ENCODE peak calls at places on chromosomes 4 and X, in five cellular contexts. F is neural progenitor cell, C is GM12878, V is DND-41, H is GM23248. Z is an unnamed sample.

GRCh38 chr4:57588557-57588956 is 478.4 kb upstream of the IGFBP7 start:
- DNase-seq in F (no peak), C (no peak), V (no peak), H (no peak), Z (no peak)

GRCh38 chrX:54825716-54826428 is 18.3 kb downstream of the MAGED2 start:
- DNase-seq in F (no peak), C (no peak), V (no peak), H (peak), Z (peak)

GRCh38 chr4:128349921-128350320 is 62.3 kb upstream of the PGRMC2 start:
- DNase-seq in F (no peak), C (no peak), V (no peak), H (peak), Z (no peak)

GRCh38 chr4:3532714-3533336 is 603 bp upstream of the LRPAP1 start:
- DNase-seq in F (peak), C (no peak), V (no peak), H (peak), Z (no peak)

GRCh38 chr4:5462896-5463295 is 245.5 kb downstream of the EVC2 start:
- DNase-seq in F (no peak), C (no peak), V (no peak), H (no peak), Z (no peak)

GRCh38 chr4:42339935-42340406 is 57.3 kb upstream of the SHISA3 start:
- DNase-seq in F (peak), C (no peak), V (no peak), H (peak), Z (no peak)

GRCh38 chr4:176319237-176319703 is 496 bp upstream of the SPCS3 start:
- DNase-seq in F (no peak), C (no peak), V (no peak), H (no peak), Z (no peak)

GRCh38 chr4:3486556-3487270 is 23.6 kb downstream of the DOK7 start:
- DNase-seq in F (peak), C (no peak), V (no peak), H (no peak), Z (peak)

GRCh38 chr4:185115827-185116232 is 27.2 kb upstream of the SLC25A4 start:
- DNase-seq in F (peak), C (no peak), V (peak), H (peak), Z (no peak)

GRCh38 chr4:42366959-42367358 is 30.3 kb upstream of the SHISA3 start:
- DNase-seq in F (no peak), C (no peak), V (no peak), H (no peak), Z (no peak)

GRCh38 chrX:133985164-133986007 is at the start of gene GPC3:
- DNase-seq in F (peak), C (no peak), V (peak), H (no peak), Z (no peak)

GRCh38 chrX:23749129-23749528 is 6.1 kb upstream of the ACOT9 start:
- DNase-seq in F (no peak), C (no peak), V (no peak), H (no peak), Z (no peak)

GRCh38 chrX:31336419-31336818 is 264.6 kb upstream of the FTHL17 start:
- DNase-seq in F (no peak), C (no peak), V (no peak), H (no peak), Z (no peak)

GRCh38 chr4:103150677-103151076 is 47.5 kb downstream of the CENPE start:
- DNase-seq in F (no peak), C (no peak), V (no peak), H (peak), Z (no peak)

GRCh38 chrX:103688949-103689348 is 2.5 kb upstream of the MORF4L2 start:
- DNase-seq in F (peak), C (no peak), V (peak), H (peak), Z (peak)

GRCh38 chrX:74923942-74924448 is 1.3 kb downstream of the NEXMIF start:
- DNase-seq in F (peak), C (no peak), V (no peak), H (peak), Z (no peak)

GRCh38 chr4:48346594-48346993 is 5.3 kb downstream of the SLAIN2 start:
- DNase-seq in F (no peak), C (no peak), V (no peak), H (peak), Z (no peak)

GRCh38 chrX:28670074-28670473 is 82.8 kb downstream of the IL1RAPL1 start:
- DNase-seq in F (no peak), C (no peak), V (no peak), H (no peak), Z (no peak)

GRCh38 chrX:74505437-74505836 is 84.1 kb downstream of the SLC16A2 start:
- DNase-seq in F (peak), C (no peak), V (no peak), H (no peak), Z (no peak)

GRCh38 chr4:8600266-8600665 is 7.7 kb downstream of the CPZ start:
- DNase-seq in F (no peak), C (no peak), V (no peak), H (no peak), Z (no peak)

GRCh38 chr4:175290401-175290800 is 372.2 kb downstream of the ADAM29 start:
- DNase-seq in F (no peak), C (no peak), V (no peak), H (no peak), Z (no peak)

GRCh38 chr4:144575181-144575580 is 70.8 kb upstream of the HHIP start:
- DNase-seq in F (no peak), C (no peak), V (no peak), H (peak), Z (no peak)

GRCh38 chr4:153197301-153197700 is 6.9 kb upstream of the TRIM2 start:
- DNase-seq in F (no peak), C (no peak), V (no peak), H (no peak), Z (no peak)

GRCh38 chrX:43618376-43619205 is 37.5 kb upstream of the MAOA start:
- DNase-seq in F (peak), C (no peak), V (no peak), H (no peak), Z (no peak)

GRCh38 chrX:53093177-53093655 is 726 bp upstream of the KANTR start:
- DNase-seq in F (peak), C (no peak), V (peak), H (peak), Z (peak)

GRCh38 chr4:74942251-74942917 is 9.5 kb downstream of the PARM1 start:
- DNase-seq in F (no peak), C (no peak), V (no peak), H (no peak), Z (no peak)

GRCh38 chr4:101086801-101087586 is 260.3 kb downstream of the PPP3CA start:
- DNase-seq in F (peak), C (no peak), V (no peak), H (no peak), Z (no peak)

GRCh38 chrX:74225111-74225510 is 78.9 kb upstream of the ZCCHC13 start:
- DNase-seq in F (no peak), C (no peak), V (no peak), H (no peak), Z (no peak)

GRCh38 chrX:137547291-137547690 is 18.6 kb upstream of the ZIC3 start:
- DNase-seq in F (peak), C (no peak), V (no peak), H (no peak), Z (no peak)
- TF ChIP-seq EZH2 in F (peak), C (no peak), V (no peak), H (no peak), Z (no peak)

GRCh38 chr4:173529505-173530325 is at the start of gene HAND2:
- DNase-seq in F (peak), C (no peak), V (no peak), H (peak), Z (no peak)
- TF ChIP-seq EZH2 in F (no peak), C (no peak), V (no peak), H (no peak), Z (no peak)

GRCh38 chr4:94758700-94759399 is 1.1 kb downstream of the BMPR1B start:
- DNase-seq in F (peak), C (no peak), V (no peak), H (peak), Z (no peak)
- TF ChIP-seq EZH2 in F (peak), C (no peak), V (no peak), H (no peak), Z (no peak)

DNA sequence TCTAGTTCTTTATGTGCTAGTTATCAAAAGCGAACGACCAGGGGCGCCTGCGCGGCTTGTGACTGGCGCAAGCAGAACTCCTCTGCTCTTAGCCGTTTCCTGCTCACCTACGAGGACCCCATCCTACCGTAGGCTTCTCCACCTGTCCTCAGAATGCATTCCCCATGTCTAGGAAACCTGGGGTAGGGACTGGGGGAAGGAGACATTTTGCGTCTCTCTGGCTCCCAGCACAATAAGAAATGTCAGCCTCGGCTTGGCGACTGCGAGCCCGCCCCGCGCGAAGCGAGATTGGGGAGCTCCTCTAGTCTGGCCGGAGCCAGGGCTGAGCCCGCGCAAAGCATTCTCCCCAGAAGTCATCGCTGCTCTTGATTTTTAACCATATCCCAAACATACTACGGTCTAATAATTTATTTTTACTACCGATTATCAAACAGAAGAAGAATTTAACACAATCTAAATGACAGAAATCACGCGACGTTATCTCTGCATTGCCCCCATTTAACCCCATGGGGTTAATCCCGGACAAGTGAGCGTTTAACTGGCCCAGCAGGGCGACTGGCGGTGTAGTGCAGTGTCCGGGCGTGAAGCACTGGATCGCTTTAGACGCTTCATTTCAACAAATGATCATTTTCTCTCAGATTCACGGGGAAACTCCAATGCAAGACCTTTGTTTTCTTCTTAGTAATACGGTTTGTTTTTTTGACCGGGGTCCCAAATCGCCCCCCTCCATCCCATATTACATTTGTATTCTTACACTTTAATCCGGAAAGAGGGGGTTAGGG is 7.9 kb upstream of the PITX2 start:
- DNase-seq in F (peak), C (no peak), V (no peak), H (no peak), Z (no peak)
- TF ChIP-seq EZH2 in F (peak), C (no peak), V (no peak), H (no peak), Z (no peak)